ENCODE peak calls at places on chromosome X, in ten cellular contexts. Y, B, I, K, D, O, Z, E, H and X are unnamed samples.

GRCh38 chrX:3697701-3698279 is 15.7 kb downstream of the PRKX start:
- DNase-seq in Y (peak), B (no peak), I (peak), K (no peak), D (no peak), O (no peak), Z (peak), E (no peak), H (peak), X (no peak)

GRCh38 chrX:25028726-25029125 is 13.0 kb upstream of the ARX start:
- DNase-seq in Y (no peak), B (no peak), I (no peak), K (no peak), D (no peak), O (no peak), Z (peak), E (no peak), H (no peak), X (no peak)

GRCh38 chrX:53073115-53073581 is 9.0 kb upstream of the TSPYL2 start:
- DNase-seq in Y (no peak), B (no peak), I (no peak), K (no peak), D (no peak), O (peak), Z (no peak), E (no peak), H (no peak), X (no peak)

GRCh38 chrX:149129767-149130166 is 375.3 kb downstream of the IDS start:
- DNase-seq in Y (no peak), B (no peak), I (no peak), K (no peak), D (no peak), O (no peak), Z (no peak), E (no peak), H (peak), X (no peak)

GRCh38 chrX:447052-447451 is 60.3 kb upstream of the PPP2R3B start:
- DNase-seq in Y (no peak), B (no peak), I (no peak), K (no peak), D (no peak), O (no peak), Z (no peak), E (no peak), H (no peak), X (no peak)

GRCh38 chrX:1239681-1240142 is 27.3 kb upstream of the CRLF2 start:
- DNase-seq in Y (peak), B (no peak), I (peak), K (no peak), D (no peak), O (no peak), Z (no peak), E (no peak), H (no peak), X (peak)

GRCh38 chrX:96407043-96407442 is 277.6 kb upstream of the DIAPH2 start:
- DNase-seq in Y (peak), B (peak), I (no peak), K (peak), D (no peak), O (peak), Z (peak), E (no peak), H (peak), X (no peak)

GRCh38 chrX:16827225-16827624 is 41.0 kb downstream of the TXLNG start:
- DNase-seq in Y (no peak), B (no peak), I (no peak), K (no peak), D (no peak), O (no peak), Z (peak), E (no peak), H (peak), X (no peak)

GRCh38 chrX:112784692-112785091 is 55.9 kb downstream of the AMOT start:
- DNase-seq in Y (no peak), B (no peak), I (no peak), K (no peak), D (no peak), O (no peak), Z (no peak), E (no peak), H (no peak), X (no peak)

GRCh38 chrX:109270580-109271484 is 211.1 kb downstream of the GUCY2F start:
- DNase-seq in Y (no peak), B (no peak), I (no peak), K (no peak), D (no peak), O (no peak), Z (no peak), E (no peak), H (no peak), X (peak)

GRCh38 chrX:51837926-51838325 is 55.5 kb upstream of the MAGED1 start:
- DNase-seq in Y (peak), B (no peak), I (peak), K (peak), D (peak), O (no peak), Z (peak), E (no peak), H (peak), X (no peak)

GRCh38 chrX:74218895-74219294 is 85.1 kb upstream of the ZCCHC13 start:
- DNase-seq in Y (no peak), B (no peak), I (no peak), K (no peak), D (no peak), O (no peak), Z (no peak), E (no peak), H (no peak), X (no peak)

GRCh38 chrX:129982300-129983246 is at the start of gene BCORL1:
- DNase-seq in Y (peak), B (peak), I (peak), K (peak), D (peak), O (peak), Z (peak), E (peak), H (peak), X (peak)

GRCh38 chrX:74461384-74461783 is 40.1 kb downstream of the SLC16A2 start:
- DNase-seq in Y (no peak), B (no peak), I (no peak), K (no peak), D (no peak), O (no peak), Z (no peak), E (no peak), H (no peak), X (no peak)

GRCh38 chrX:6184900-6185515 is 43.7 kb downstream of the NLGN4X start:
- DNase-seq in Y (no peak), B (no peak), I (no peak), K (no peak), D (no peak), O (no peak), Z (no peak), E (no peak), H (no peak), X (peak)

GRCh38 chrX:123083924-123084323 is 100.2 kb upstream of the GRIA3 start:
- DNase-seq in Y (no peak), B (no peak), I (no peak), K (peak), D (no peak), O (peak), Z (no peak), E (no peak), H (no peak), X (no peak)

DNA sequence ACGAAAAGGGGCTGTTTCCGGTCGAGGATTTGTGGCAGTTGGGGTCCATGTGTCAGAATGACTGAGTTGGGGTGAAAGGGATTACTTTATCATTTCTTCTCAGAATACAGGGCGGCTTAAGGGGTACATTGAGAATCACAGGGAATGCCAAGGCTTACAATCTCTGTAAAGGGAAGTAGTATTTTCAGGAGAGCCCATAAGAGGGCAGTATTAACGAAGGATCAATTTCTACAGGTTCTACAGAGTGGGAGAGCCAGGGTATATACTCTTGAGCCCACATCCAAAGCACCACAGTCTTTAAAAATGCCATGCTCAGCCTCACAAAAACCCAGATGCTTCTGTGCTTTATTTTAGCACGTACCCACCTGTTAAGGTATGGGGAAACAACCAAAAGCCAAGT is 67.7 kb upstream of the ZXDA start:
- DNase-seq in Y (no peak), B (peak), I (no peak), K (no peak), D (no peak), O (no peak), Z (no peak), E (no peak), H (no peak), X (no peak)
- TF ChIP-seq CTCF in Y (no peak), B (peak), I (no peak), K (no peak), D (no peak), O (no peak), Z (no peak), E (no peak), H (no peak), X (no peak)

DNA sequence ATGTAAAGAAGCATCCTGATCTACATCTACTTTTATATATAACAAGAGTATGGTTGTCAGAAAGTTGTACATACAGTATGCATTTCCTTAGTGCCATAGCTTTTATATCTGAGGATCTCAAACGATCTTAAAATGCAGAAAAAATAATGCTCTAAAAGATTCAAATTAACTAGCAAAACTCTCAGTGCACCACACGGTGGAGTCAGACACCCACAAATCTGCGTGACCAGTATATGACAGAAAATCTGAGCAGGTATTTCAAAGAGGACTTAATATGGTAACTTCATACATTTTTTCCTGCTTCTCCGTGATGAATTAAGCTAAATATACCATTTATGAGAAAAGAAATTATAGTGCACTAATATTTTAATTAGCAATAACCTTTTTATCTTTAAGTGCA is 803.0 kb downstream of the DMD start:
- DNase-seq in Y (no peak), B (no peak), I (no peak), K (no peak), D (no peak), O (peak), Z (no peak), E (no peak), H (no peak), X (peak)
- TF ChIP-seq CTCF in Y (no peak), B (peak), I (no peak), K (no peak), D (no peak), O (no peak), Z (peak), E (no peak), H (no peak), X (no peak)

GRCh38 chrX:154596290-154596929 is 11.5 kb downstream of the CTAG1A start:
- DNase-seq in Y (no peak), B (no peak), I (no peak), K (no peak), D (no peak), O (no peak), Z (peak), E (no peak), H (no peak), X (no peak)
- TF ChIP-seq CTCF in Y (no peak), B (no peak), I (no peak), K (no peak), D (no peak), O (no peak), Z (no peak), E (no peak), H (no peak), X (no peak)

GRCh38 chrX:32598707-32599106 is 612.6 kb downstream of the DMD start:
- DNase-seq in Y (no peak), B (no peak), I (no peak), K (no peak), D (no peak), O (no peak), Z (no peak), E (no peak), H (no peak), X (no peak)

GRCh38 chrX:32591589-32591988 is 619.8 kb downstream of the DMD start:
- DNase-seq in Y (no peak), B (no peak), I (no peak), K (no peak), D (no peak), O (no peak), Z (no peak), E (no peak), H (no peak), X (no peak)

GRCh38 chrX:32597777-32598176 is 613.6 kb downstream of the DMD start:
- DNase-seq in Y (no peak), B (no peak), I (no peak), K (no peak), D (no peak), O (no peak), Z (no peak), E (no peak), H (no peak), X (no peak)

GRCh38 chrX:32592786-32593185 is 618.6 kb downstream of the DMD start:
- DNase-seq in Y (no peak), B (no peak), I (no peak), K (no peak), D (no peak), O (no peak), Z (no peak), E (no peak), H (no peak), X (no peak)
- TF ChIP-seq CTCF in Y (no peak), B (no peak), I (no peak), K (no peak), D (no peak), O (no peak), Z (no peak), E (no peak), H (no peak), X (no peak)

GRCh38 chrX:7946960-7947359 is 19.7 kb upstream of the PNPLA4 start:
- DNase-seq in Y (no peak), B (no peak), I (no peak), K (no peak), D (no peak), O (no peak), Z (no peak), E (no peak), H (no peak), X (no peak)

GRCh38 chrX:7943600-7944245 is 16.5 kb upstream of the PNPLA4 start:
- DNase-seq in Y (no peak), B (no peak), I (no peak), K (no peak), D (no peak), O (no peak), Z (no peak), E (no peak), H (no peak), X (no peak)

DNA sequence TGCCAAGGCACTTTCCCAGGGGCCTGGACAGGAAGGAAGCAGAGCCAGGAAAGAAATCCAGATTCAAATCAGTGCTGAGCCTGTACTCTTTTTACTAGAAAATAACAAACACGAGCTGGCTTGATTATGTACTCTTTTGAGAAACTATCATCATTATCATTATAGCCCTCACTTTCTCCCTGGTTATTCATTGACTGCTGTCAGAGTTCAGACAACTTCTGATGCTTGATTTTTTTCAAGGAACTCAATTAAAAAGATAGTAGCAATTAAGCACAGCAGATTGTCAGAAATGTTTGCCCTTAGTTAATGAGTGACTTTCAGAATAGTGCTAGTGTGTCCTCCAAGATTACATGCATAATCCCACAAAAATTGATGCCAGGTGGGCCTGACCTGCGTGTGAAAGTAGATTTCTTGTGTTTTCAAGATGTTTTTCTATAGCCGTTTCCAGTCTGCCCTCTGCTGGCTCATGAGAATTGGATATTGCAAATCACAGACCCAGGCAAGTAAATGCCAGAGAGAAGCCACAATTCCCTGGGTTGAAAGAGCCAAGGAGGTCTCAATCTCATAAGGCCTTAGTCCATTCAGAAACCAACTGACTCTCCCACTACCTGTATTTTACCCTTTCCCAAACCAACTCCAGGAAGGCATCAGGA is 14.3 kb upstream of the PNPLA4 start:
- DNase-seq in Y (no peak), B (peak), I (no peak), K (peak), D (peak), O (peak), Z (peak), E (no peak), H (peak), X (no peak)
- TF ChIP-seq CTCF in Y (peak), B (peak), I (peak), K (peak), D (peak), O (peak), Z (peak), E (peak), H (no peak), X (no peak)